ENCODE peak calls at places on chromosomes 2 and 18, in six cellular contexts. Z is K562, A is H1, K is GM12891, D is HepG2, E is GM12878. I is an unnamed sample.

GRCh38 chr2:134405641-134406081 is 151.8 kb downstream of the MGAT5 start:
- DNase-seq in E (no peak), A (no peak), K (no peak), Z (no peak), D (no peak), I (no peak)

GRCh38 chr18:8548186-8548585 is 61.1 kb upstream of the RAB12 start:
- DNase-seq in A (no peak), D (no peak), K (no peak), E (no peak), Z (no peak), I (no peak)

GRCh38 chr2:208072250-208072892 is 47.0 kb upstream of the PLEKHM3 start:
- DNase-seq in Z (peak; percentile 62), D (peak; percentile 63), K (peak; percentile 45), A (peak; percentile 86), E (peak; percentile 19), I (peak; percentile 20)

GRCh38 chr2:219987830-219988229 is 360.4 kb downstream of the SLC4A3 start:
- DNase-seq in A (no peak), E (no peak), K (no peak), D (no peak), Z (no peak), I (no peak)

GRCh38 chr2:233832414-233832813 is 21.9 kb downstream of the HJURP start:
- DNase-seq in K (no peak), Z (no peak), E (no peak), A (no peak), D (no peak), I (no peak)

GRCh38 chr18:29003194-29003593 is 826.3 kb upstream of the CDH2 start:
- DNase-seq in Z (no peak), D (no peak), A (no peak), E (no peak), K (no peak), I (no peak)

GRCh38 chr2:85584354-85584856 is at the start of gene VAMP5:
- DNase-seq in D (peak; percentile 79), K (peak; percentile 77), A (peak; percentile 64), Z (no peak), E (no peak), I (peak; percentile 78)

GRCh38 chr2:74457129-74457548 is 1.1 kb upstream of the WBP1 start:
- DNase-seq in Z (no peak), A (no peak), K (no peak), D (no peak), E (no peak), I (no peak)

GRCh38 chr2:189171956-189172609 is 7.5 kb downstream of the COL5A2 start:
- DNase-seq in E (no peak), A (no peak), K (no peak), Z (no peak), D (no peak), I (no peak)

GRCh38 chr2:235168174-235168979 is 216.6 kb downstream of the SH3BP4 start:
- DNase-seq in A (no peak), K (no peak), E (no peak), D (no peak), Z (no peak), I (no peak)

GRCh38 chr2:28268386-28268785 is 124.3 kb upstream of the FOSL2 start:
- DNase-seq in A (no peak), K (no peak), D (no peak), Z (no peak), E (no peak), I (no peak)

GRCh38 chr2:105062158-105062557 is 24.3 kb downstream of the MRPS9 start:
- DNase-seq in A (no peak), E (no peak), D (no peak), Z (peak; percentile 53), K (no peak), I (no peak)

GRCh38 chr2:37625781-37626548 is 45.5 kb downstream of the CDC42EP3 start:
- DNase-seq in Z (no peak), D (no peak), E (peak; percentile 82), K (no peak), A (no peak), I (no peak)

GRCh38 chr2:67660015-67660602 is 263.0 kb downstream of the ETAA1 start:
- DNase-seq in Z (no peak), E (no peak), K (no peak), A (no peak), D (no peak), I (no peak)

GRCh38 chr18:23300211-23300887 is 152.7 kb upstream of the RIOK3 start:
- DNase-seq in E (no peak), D (no peak), Z (no peak), K (no peak), A (no peak), I (no peak)

GRCh38 chr2:75456111-75456510 is 104.6 kb downstream of the EVA1A start:
- DNase-seq in K (no peak), E (no peak), Z (no peak), D (no peak), A (no peak), I (no peak)

GRCh38 chr2:239821694-239822075 is 203.5 kb downstream of the NDUFA10 start:
- DNase-seq in E (no peak), K (no peak), D (no peak), A (no peak), Z (no peak), I (no peak)

GRCh38 chr2:642431-642815 is 34.8 kb downstream of the TMEM18 start:
- DNase-seq in E (no peak), D (no peak), A (no peak), K (no peak), Z (no peak), I (no peak)

GRCh38 chr2:137837830-137838229 is 126.4 kb upstream of the HNMT start:
- DNase-seq in K (no peak), D (no peak), Z (no peak), A (no peak), E (no peak), I (no peak)

GRCh38 chr2:38690499-38691420 is 24.8 kb downstream of the GALM start:
- DNase-seq in A (no peak), K (no peak), Z (peak; percentile 78), D (peak; percentile 85), E (no peak), I (no peak)

GRCh38 chr2:28952806-28953190 is 28.3 kb upstream of the TOGARAM2 start:
- DNase-seq in A (no peak), K (no peak), E (no peak), D (no peak), Z (peak; percentile 23), I (no peak)

DNA sequence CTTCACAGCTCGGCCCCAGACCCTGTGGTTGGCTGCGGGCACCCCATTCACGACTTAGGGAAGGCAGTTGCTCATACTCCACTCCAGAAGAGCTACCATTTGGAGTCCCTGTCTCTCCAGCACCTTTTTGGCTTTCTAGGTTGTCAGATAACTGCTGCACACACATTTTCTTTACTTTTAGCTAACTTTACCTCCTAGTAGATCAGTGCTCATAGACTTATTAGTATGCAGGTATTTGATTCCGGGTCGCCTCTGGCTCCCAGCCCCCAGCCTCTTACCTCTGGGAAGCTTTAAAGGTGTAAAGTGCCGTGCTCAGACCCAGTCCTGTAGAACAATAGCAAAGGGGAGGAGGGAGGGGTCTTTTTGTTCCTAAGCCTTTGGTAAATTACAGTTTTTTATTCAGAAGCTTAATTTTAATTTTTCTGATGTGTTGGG is 102.9 kb downstream of the SPTBN1 start:
- DNase-seq in K (no peak), E (no peak), Z (peak; percentile 39), A (no peak), D (no peak), I (no peak)
- TF ChIP-seq TAF1 in K (no peak), E (no peak), Z (no peak), A (no peak), D (no peak), I (no peak)

DNA sequence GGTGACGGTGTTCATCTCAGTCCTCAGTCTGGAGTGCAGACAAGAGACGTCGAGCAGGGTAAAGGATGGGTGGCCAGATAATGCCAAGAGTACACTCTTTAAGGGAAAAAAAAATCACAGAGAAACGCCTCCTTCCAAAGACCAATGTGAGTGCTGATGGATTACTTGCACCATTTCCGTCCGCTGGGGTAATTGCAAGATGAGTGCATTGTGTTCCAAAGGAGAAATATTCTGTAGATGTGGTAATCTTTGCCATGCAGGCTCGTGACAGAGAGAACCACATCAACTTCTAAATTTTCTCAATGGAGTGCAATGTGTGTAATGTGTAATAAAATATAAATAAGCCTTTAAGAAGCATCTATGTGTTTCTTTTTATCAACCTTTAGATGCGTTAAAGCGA is 81.0 kb downstream of the KLHL29 start:
- DNase-seq in Z (no peak), D (no peak), E (no peak), K (no peak), A (no peak), I (no peak)
- TF ChIP-seq POLR2AphosphoS5 in Z (no peak), D (no peak), E (no peak), K (no peak), A (no peak), I (no peak)

GRCh38 chr18:48634491-48634890 is 95.7 kb downstream of the CTIF start:
- DNase-seq in D (no peak), K (no peak), A (no peak), E (no peak), Z (no peak), I (no peak)
- TF ChIP-seq POLR2A in D (no peak), K (no peak), A (no peak), E (no peak), Z (no peak), I (no peak)

DNA sequence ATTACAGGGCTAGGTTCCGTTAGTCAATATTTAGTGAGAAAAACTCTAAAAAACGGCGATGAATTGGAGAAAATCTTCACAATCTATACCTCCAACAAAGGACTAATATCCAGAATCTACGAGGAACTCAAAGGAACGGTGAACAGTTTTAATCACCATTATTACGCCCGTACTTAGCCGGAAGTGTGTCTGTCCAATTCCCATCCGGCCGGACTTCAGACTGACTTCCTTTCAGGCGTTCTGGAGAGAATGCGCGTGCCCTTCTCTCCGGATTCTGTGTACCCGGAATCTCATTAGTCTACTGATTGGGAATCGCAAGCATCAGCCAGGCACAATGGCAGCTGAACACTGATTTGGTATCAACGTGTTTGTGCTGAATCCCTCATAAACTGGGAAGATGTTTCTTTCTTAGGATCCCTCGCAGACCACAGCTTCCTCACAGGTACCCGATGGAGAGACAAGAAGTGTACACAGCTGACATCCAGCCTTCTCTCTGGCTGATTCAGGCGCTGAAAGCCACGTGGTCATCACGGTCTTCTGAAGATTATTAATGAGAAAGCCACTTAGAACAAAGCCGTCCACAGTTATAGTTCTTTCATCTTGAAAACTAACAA is 239.9 kb downstream of the ZNF516 start:
- DNase-seq in A (no peak), K (no peak), D (no peak), E (no peak), Z (peak; percentile 10), I (no peak)
- TF ChIP-seq TAF1 in A (no peak), K (no peak), D (no peak), E (no peak), Z (no peak), I (no peak)

I was measured in GM12892.